ENCODE peak calls at places on chromosomes 4 and X, in six cellular contexts. One of them, this sample, is unnamed.

GRCh38 chr4:40152642-40153041 is 44.2 kb upstream of the RHOH start:
- DNase-seq in astrocyte of the hippocampus: no peak
- DNase-seq in NCI-H748 treated with DMSO at 0.1 percent for 48 hours: no peak
- DNase-seq in aorta: no peak
- DNase-seq in endothelial cell: no peak
- DNase-seq in renal cortical epithelial cell: no peak
- DNase-seq in this sample: no peak

GRCh38 chr4:86935499-86935832 is 655 bp downstream of the AFF1 start:
- DNase-seq in endothelial cell: no peak
- DNase-seq in astrocyte of the hippocampus: no peak
- DNase-seq in NCI-H748 treated with DMSO at 0.1 percent for 48 hours: peak
- DNase-seq in aorta: no peak
- DNase-seq in renal cortical epithelial cell: no peak
- DNase-seq in this sample: peak

GRCh38 chr4:2958446-2958845 is 4.8 kb downstream of the NOP14 start:
- DNase-seq in endothelial cell: no peak
- DNase-seq in aorta: no peak
- DNase-seq in renal cortical epithelial cell: no peak
- DNase-seq in NCI-H748 treated with DMSO at 0.1 percent for 48 hours: no peak
- DNase-seq in astrocyte of the hippocampus: peak
- DNase-seq in this sample: no peak

GRCh38 chrX:148133099-148133725 is 152.1 kb downstream of the FMR1NB start:
- DNase-seq in endothelial cell: no peak
- DNase-seq in NCI-H748 treated with DMSO at 0.1 percent for 48 hours: peak
- DNase-seq in aorta: no peak
- DNase-seq in astrocyte of the hippocampus: peak
- DNase-seq in renal cortical epithelial cell: peak
- DNase-seq in this sample: no peak

GRCh38 chrX:30863969-30864368 is 25.1 kb downstream of the TAB3 start:
- DNase-seq in aorta: no peak
- DNase-seq in renal cortical epithelial cell: no peak
- DNase-seq in NCI-H748 treated with DMSO at 0.1 percent for 48 hours: no peak
- DNase-seq in astrocyte of the hippocampus: no peak
- DNase-seq in endothelial cell: no peak
- DNase-seq in this sample: no peak

GRCh38 chr4:174523003-174523693 is 860 bp upstream of the HPGD start:
- DNase-seq in NCI-H748 treated with DMSO at 0.1 percent for 48 hours: no peak
- DNase-seq in renal cortical epithelial cell: no peak
- DNase-seq in endothelial cell: no peak
- DNase-seq in astrocyte of the hippocampus: peak
- DNase-seq in aorta: no peak
- DNase-seq in this sample: no peak

GRCh38 chrX:65241059-65241721 is 264.9 kb upstream of the ZC4H2 start:
- DNase-seq in astrocyte of the hippocampus: peak
- DNase-seq in renal cortical epithelial cell: no peak
- DNase-seq in endothelial cell: no peak
- DNase-seq in NCI-H748 treated with DMSO at 0.1 percent for 48 hours: no peak
- DNase-seq in aorta: no peak
- DNase-seq in this sample: no peak

GRCh38 chrX:66633541-66633940 is 5.3 kb downstream of the EDA2R start:
- DNase-seq in renal cortical epithelial cell: peak
- DNase-seq in astrocyte of the hippocampus: peak
- DNase-seq in NCI-H748 treated with DMSO at 0.1 percent for 48 hours: no peak
- DNase-seq in endothelial cell: no peak
- DNase-seq in aorta: no peak
- DNase-seq in this sample: no peak

GRCh38 chr4:173436149-173436579 is 37.2 kb upstream of the SCRG1 start:
- DNase-seq in astrocyte of the hippocampus: peak
- DNase-seq in endothelial cell: no peak
- DNase-seq in NCI-H748 treated with DMSO at 0.1 percent for 48 hours: peak
- DNase-seq in renal cortical epithelial cell: peak
- DNase-seq in aorta: no peak
- DNase-seq in this sample: no peak

GRCh38 chrX:39726810-39727209 is 370.9 kb downstream of the BCOR start:
- DNase-seq in renal cortical epithelial cell: no peak
- DNase-seq in NCI-H748 treated with DMSO at 0.1 percent for 48 hours: peak
- DNase-seq in aorta: no peak
- DNase-seq in endothelial cell: no peak
- DNase-seq in astrocyte of the hippocampus: peak
- DNase-seq in this sample: no peak

GRCh38 chr4:107736924-107737448 is 17.0 kb upstream of the PAPSS1 start:
- DNase-seq in NCI-H748 treated with DMSO at 0.1 percent for 48 hours: peak
- DNase-seq in renal cortical epithelial cell: no peak
- DNase-seq in astrocyte of the hippocampus: peak
- DNase-seq in aorta: no peak
- DNase-seq in endothelial cell: peak
- DNase-seq in this sample: peak

GRCh38 chrX:141989802-141990201 is 86.1 kb downstream of the MAGEC1 start:
- DNase-seq in renal cortical epithelial cell: peak
- DNase-seq in NCI-H748 treated with DMSO at 0.1 percent for 48 hours: no peak
- DNase-seq in endothelial cell: no peak
- DNase-seq in astrocyte of the hippocampus: peak
- DNase-seq in aorta: no peak
- DNase-seq in this sample: no peak

GRCh38 chr4:99998062-99998880 is 48.2 kb upstream of the H2AZ1 start:
- DNase-seq in astrocyte of the hippocampus: peak
- DNase-seq in endothelial cell: no peak
- DNase-seq in renal cortical epithelial cell: peak
- DNase-seq in NCI-H748 treated with DMSO at 0.1 percent for 48 hours: peak
- DNase-seq in aorta: no peak
- DNase-seq in this sample: no peak

GRCh38 chr4:4541040-4541631 is 712 bp downstream of the STX18 start:
- DNase-seq in endothelial cell: peak
- DNase-seq in NCI-H748 treated with DMSO at 0.1 percent for 48 hours: no peak
- DNase-seq in aorta: peak
- DNase-seq in renal cortical epithelial cell: peak
- DNase-seq in astrocyte of the hippocampus: peak
- DNase-seq in this sample: no peak

GRCh38 chr4:3753711-3754412 is 12.3 kb upstream of the ADRA2C start:
- DNase-seq in NCI-H748 treated with DMSO at 0.1 percent for 48 hours: no peak
- DNase-seq in endothelial cell: no peak
- DNase-seq in astrocyte of the hippocampus: no peak
- DNase-seq in renal cortical epithelial cell: no peak
- DNase-seq in aorta: no peak
- DNase-seq in this sample: no peak

GRCh38 chr4:184416913-184417734 is 57.2 kb downstream of the IRF2 start:
- DNase-seq in renal cortical epithelial cell: no peak
- DNase-seq in astrocyte of the hippocampus: no peak
- DNase-seq in NCI-H748 treated with DMSO at 0.1 percent for 48 hours: no peak
- DNase-seq in endothelial cell: no peak
- DNase-seq in aorta: no peak
- DNase-seq in this sample: no peak

GRCh38 chr4:48011722-48012121 is 4.8 kb downstream of the CNGA1 start:
- DNase-seq in endothelial cell: no peak
- DNase-seq in NCI-H748 treated with DMSO at 0.1 percent for 48 hours: no peak
- DNase-seq in renal cortical epithelial cell: no peak
- DNase-seq in aorta: no peak
- DNase-seq in astrocyte of the hippocampus: no peak
- DNase-seq in this sample: no peak

GRCh38 chr4:185742766-185743165 is 69.2 kb downstream of the SORBS2 start:
- DNase-seq in endothelial cell: no peak
- DNase-seq in renal cortical epithelial cell: peak
- DNase-seq in aorta: no peak
- DNase-seq in NCI-H748 treated with DMSO at 0.1 percent for 48 hours: no peak
- DNase-seq in astrocyte of the hippocampus: peak
- DNase-seq in this sample: no peak

GRCh38 chrX:134172588-134173259 is 64.3 kb upstream of the CCDC160 start:
- DNase-seq in renal cortical epithelial cell: no peak
- DNase-seq in astrocyte of the hippocampus: peak
- DNase-seq in endothelial cell: peak
- DNase-seq in aorta: no peak
- DNase-seq in NCI-H748 treated with DMSO at 0.1 percent for 48 hours: no peak
- DNase-seq in this sample: no peak

GRCh38 chrX:132292753-132293152 is 73.5 kb upstream of the RAP2C start:
- DNase-seq in endothelial cell: peak
- DNase-seq in aorta: no peak
- DNase-seq in astrocyte of the hippocampus: peak
- DNase-seq in NCI-H748 treated with DMSO at 0.1 percent for 48 hours: no peak
- DNase-seq in renal cortical epithelial cell: peak
- DNase-seq in this sample: peak

GRCh38 chrX:69024931-69025330 is 140.3 kb downstream of the PJA1 start:
- DNase-seq in NCI-H748 treated with DMSO at 0.1 percent for 48 hours: no peak
- DNase-seq in endothelial cell: no peak
- DNase-seq in aorta: peak
- DNase-seq in astrocyte of the hippocampus: peak
- DNase-seq in renal cortical epithelial cell: peak
- DNase-seq in this sample: no peak

GRCh38 chrX:48684134-48684533 is 535 bp downstream of the WAS start:
- DNase-seq in endothelial cell: no peak
- DNase-seq in aorta: no peak
- DNase-seq in NCI-H748 treated with DMSO at 0.1 percent for 48 hours: no peak
- DNase-seq in renal cortical epithelial cell: no peak
- DNase-seq in astrocyte of the hippocampus: no peak
- DNase-seq in this sample: no peak